ENCODE peak calls at places on chromosomes 2 and 18, in seven cellular contexts. One of them, this sample, is unnamed.

GRCh38 chr2:33552758-33553461 is 46.2 kb downstream of the FAM98A start:
- DNase-seq in Peyer's patch: no peak
- DNase-seq in IMR-90: peak; percentile 52
- DNase-seq in adrenal gland: no peak
- DNase-seq in esophagus muscularis mucosa: no peak
- DNase-seq in K562: no peak
- DNase-seq in body of pancreas: no peak
- DNase-seq in this sample: peak; percentile 30

GRCh38 chr2:206212673-206213513 is 53.2 kb downstream of the EEF1B2 start:
- DNase-seq in Peyer's patch: no peak
- DNase-seq in IMR-90: peak; percentile 17
- DNase-seq in adrenal gland: no peak
- DNase-seq in esophagus muscularis mucosa: no peak
- DNase-seq in K562: no peak
- DNase-seq in body of pancreas: no peak
- DNase-seq in this sample: no peak

GRCh38 chr2:176163655-176164021 is 6.5 kb downstream of the HOXD3 start:
- DNase-seq in Peyer's patch: no peak
- DNase-seq in IMR-90: no peak
- DNase-seq in adrenal gland: no peak
- DNase-seq in esophagus muscularis mucosa: no peak
- DNase-seq in K562: no peak
- DNase-seq in body of pancreas: no peak
- DNase-seq in this sample: no peak

GRCh38 chr2:65198737-65199136 is 28.9 kb upstream of the ACTR2 start:
- DNase-seq in Peyer's patch: no peak
- DNase-seq in IMR-90: peak; percentile 35
- DNase-seq in adrenal gland: peak; percentile 61
- DNase-seq in esophagus muscularis mucosa: no peak
- DNase-seq in K562: no peak
- DNase-seq in body of pancreas: no peak
- DNase-seq in this sample: no peak

GRCh38 chr2:233498126-233498525 is 68.5 kb downstream of the USP40 start:
- DNase-seq in Peyer's patch: no peak
- DNase-seq in IMR-90: no peak
- DNase-seq in adrenal gland: no peak
- DNase-seq in esophagus muscularis mucosa: no peak
- DNase-seq in K562: no peak
- DNase-seq in body of pancreas: no peak
- DNase-seq in this sample: no peak

GRCh38 chr2:45287040-45287439 is 277.8 kb upstream of the SIX2 start:
- DNase-seq in Peyer's patch: no peak
- DNase-seq in IMR-90: no peak
- DNase-seq in adrenal gland: no peak
- DNase-seq in esophagus muscularis mucosa: no peak
- DNase-seq in K562: no peak
- DNase-seq in body of pancreas: no peak
- DNase-seq in this sample: no peak

GRCh38 chr18:79545714-79546113 is 133.9 kb upstream of the CTDP1 start:
- DNase-seq in Peyer's patch: peak; percentile 27
- DNase-seq in IMR-90: no peak
- DNase-seq in adrenal gland: no peak
- DNase-seq in esophagus muscularis mucosa: no peak
- DNase-seq in K562: no peak
- DNase-seq in body of pancreas: no peak
- DNase-seq in this sample: no peak

GRCh38 chr2:37790462-37790861 is 119.0 kb upstream of the CDC42EP3 start:
- DNase-seq in Peyer's patch: no peak
- DNase-seq in IMR-90: no peak
- DNase-seq in adrenal gland: no peak
- DNase-seq in esophagus muscularis mucosa: no peak
- DNase-seq in K562: no peak
- DNase-seq in body of pancreas: no peak
- DNase-seq in this sample: no peak

GRCh38 chr2:183229386-183229785 is 105.1 kb downstream of the NUP35 start:
- DNase-seq in Peyer's patch: no peak
- DNase-seq in IMR-90: peak; percentile 63
- DNase-seq in adrenal gland: no peak
- DNase-seq in esophagus muscularis mucosa: no peak
- DNase-seq in K562: no peak
- DNase-seq in body of pancreas: no peak
- DNase-seq in this sample: no peak

GRCh38 chr18:78935406-78935805 is 44.2 kb upstream of the SALL3 start:
- DNase-seq in Peyer's patch: no peak
- DNase-seq in IMR-90: no peak
- DNase-seq in adrenal gland: no peak
- DNase-seq in esophagus muscularis mucosa: no peak
- DNase-seq in K562: no peak
- DNase-seq in body of pancreas: no peak
- DNase-seq in this sample: no peak

GRCh38 chr2:72973566-72974435 is 56.5 kb downstream of the EMX1 start:
- DNase-seq in Peyer's patch: peak; percentile 63
- DNase-seq in IMR-90: peak; percentile 58
- DNase-seq in adrenal gland: peak; percentile 67
- DNase-seq in esophagus muscularis mucosa: no peak
- DNase-seq in K562: peak; percentile 79
- DNase-seq in body of pancreas: peak; percentile 71
- DNase-seq in this sample: no peak

GRCh38 chr2:74425523-74425922 is 4.0 kb downstream of the WDR54 start:
- DNase-seq in Peyer's patch: peak; percentile 70
- DNase-seq in IMR-90: no peak
- DNase-seq in adrenal gland: no peak
- DNase-seq in esophagus muscularis mucosa: no peak
- DNase-seq in K562: no peak
- DNase-seq in body of pancreas: no peak
- DNase-seq in this sample: no peak
- TF ChIP-seq POLR2A in Peyer's patch: no peak
- TF ChIP-seq POLR2A in IMR-90: no peak
- TF ChIP-seq POLR2A in adrenal gland: no peak
- TF ChIP-seq POLR2A in esophagus muscularis mucosa: no peak
- TF ChIP-seq POLR2A in K562: no peak
- TF ChIP-seq POLR2A in body of pancreas: no peak
- TF ChIP-seq POLR2A in this sample: no peak

GRCh38 chr2:174785481-174785880 is 21.2 kb upstream of the CHRNA1 start:
- DNase-seq in Peyer's patch: no peak
- DNase-seq in IMR-90: peak; percentile 47
- DNase-seq in adrenal gland: no peak
- DNase-seq in esophagus muscularis mucosa: no peak
- DNase-seq in K562: no peak
- DNase-seq in body of pancreas: no peak
- DNase-seq in this sample: no peak

GRCh38 chr2:174786066-174786725 is 21.9 kb upstream of the CHRNA1 start:
- DNase-seq in Peyer's patch: no peak
- DNase-seq in IMR-90: peak; percentile 51
- DNase-seq in adrenal gland: no peak
- DNase-seq in esophagus muscularis mucosa: no peak
- DNase-seq in K562: no peak
- DNase-seq in body of pancreas: no peak
- DNase-seq in this sample: no peak

GRCh38 chr2:174788291-174788929 is 24.1 kb upstream of the CHRNA1 start:
- DNase-seq in Peyer's patch: no peak
- DNase-seq in IMR-90: peak; percentile 51
- DNase-seq in adrenal gland: no peak
- DNase-seq in esophagus muscularis mucosa: peak; percentile 57
- DNase-seq in K562: peak; percentile 80
- DNase-seq in body of pancreas: no peak
- DNase-seq in this sample: no peak

GRCh38 chr2:174789001-174789400 is 24.7 kb upstream of the CHRNA1 start:
- DNase-seq in Peyer's patch: no peak
- DNase-seq in IMR-90: no peak
- DNase-seq in adrenal gland: no peak
- DNase-seq in esophagus muscularis mucosa: peak; percentile 77
- DNase-seq in K562: no peak
- DNase-seq in body of pancreas: no peak
- DNase-seq in this sample: no peak

GRCh38 chr2:174787485-174788205 is 23.4 kb upstream of the CHRNA1 start:
- DNase-seq in Peyer's patch: no peak
- DNase-seq in IMR-90: peak; percentile 100
- DNase-seq in adrenal gland: no peak
- DNase-seq in esophagus muscularis mucosa: peak; percentile 90
- DNase-seq in K562: no peak
- DNase-seq in body of pancreas: no peak
- DNase-seq in this sample: no peak
- H3K27ac ChIP-seq in Peyer's patch: no peak overlapping the region
- H3K27ac ChIP-seq in IMR-90: peak overlapping the region; percentile 99
- H3K27ac ChIP-seq in adrenal gland: no peak overlapping the region
- H3K27ac ChIP-seq in esophagus muscularis mucosa: peak overlapping the region; percentile 41
- H3K27ac ChIP-seq in K562: no peak overlapping the region
- H3K27ac ChIP-seq in body of pancreas: no peak overlapping the region
- H3K27ac ChIP-seq in this sample: no peak overlapping the region

GRCh38 chr2:75194184-75194868 is 5.0 kb downstream of the TACR1 start:
- DNase-seq in Peyer's patch: no peak
- DNase-seq in IMR-90: no peak
- DNase-seq in adrenal gland: no peak
- DNase-seq in esophagus muscularis mucosa: no peak
- DNase-seq in K562: no peak
- DNase-seq in body of pancreas: no peak
- DNase-seq in this sample: no peak
- H3K27me3 ChIP-seq in Peyer's patch: no peaks in the 10 kb centered on the region
- H3K27me3 ChIP-seq in IMR-90: peaks cover 33% of the 10 kb centered on the region
- H3K27me3 ChIP-seq in adrenal gland: peaks cover 22% of the 10 kb centered on the region
- H3K27me3 ChIP-seq in esophagus muscularis mucosa: no peaks in the 10 kb centered on the region
- H3K27me3 ChIP-seq in K562: peaks cover 11% of the 10 kb centered on the region
- H3K27me3 ChIP-seq in body of pancreas: no peaks in the 10 kb centered on the region
- H3K27me3 ChIP-seq in this sample: peaks cover 7% of the 10 kb centered on the region

GRCh38 chr2:96139181-96139758 is 968 bp upstream of the ASTL start:
- DNase-seq in Peyer's patch: no peak
- DNase-seq in IMR-90: no peak
- DNase-seq in adrenal gland: no peak
- DNase-seq in esophagus muscularis mucosa: no peak
- DNase-seq in K562: no peak
- DNase-seq in body of pancreas: no peak
- DNase-seq in this sample: no peak
- TF ChIP-seq POLR2A in Peyer's patch: no peak
- TF ChIP-seq POLR2A in IMR-90: no peak
- TF ChIP-seq POLR2A in adrenal gland: no peak
- TF ChIP-seq POLR2A in esophagus muscularis mucosa: no peak
- TF ChIP-seq POLR2A in K562: no peak
- TF ChIP-seq POLR2A in body of pancreas: no peak
- TF ChIP-seq POLR2A in this sample: no peak